ENCODE peak calls at places on chromosomes 1 and 21, in four cellular contexts. Q, V, F and J are unnamed samples.

GRCh38 chr1:174964261-174964984 is 35.3 kb upstream of the CACYBP start:
- DNase-seq in Q (no peak), F (no peak), V (no peak), J (no peak)

GRCh38 chr1:232012773-232013386 is 386.3 kb downstream of the DISC1 start:
- DNase-seq in F (no peak), V (no peak), Q (peak; percentile 66), J (peak; percentile 64)

GRCh38 chr1:16112558-16113555 is 39.4 kb upstream of the FAM131C start:
- DNase-seq in Q (no peak), F (peak; percentile 62), V (no peak), J (peak; percentile 78)

GRCh38 chr1:109891930-109892329 is 18.7 kb upstream of the CSF1 start:
- DNase-seq in Q (no peak), F (no peak), V (no peak), J (no peak)

GRCh38 chr1:156499194-156499702 is 1.3 kb downstream of the MEF2D start:
- DNase-seq in F (peak; percentile 55), Q (no peak), V (no peak), J (no peak)

GRCh38 chr1:2049517-2050481 is at the start of gene PRKCZ:
- DNase-seq in Q (peak; percentile 29), V (no peak), F (peak; percentile 97), J (peak; percentile 96)

GRCh38 chr21:25485914-25486313 is 121.4 kb downstream of the MRPL39 start:
- DNase-seq in V (no peak), Q (no peak), F (no peak), J (no peak)

GRCh38 chr1:23417570-23417969 is 7.0 kb downstream of the TCEA3 start:
- DNase-seq in F (no peak), Q (no peak), V (no peak), J (no peak)

GRCh38 chr1:75074719-75075395 is 59.3 kb upstream of the LHX8 start:
- DNase-seq in F (peak; percentile 25), Q (no peak), V (no peak), J (no peak)

GRCh38 chr1:226406401-226406881 is 1.5 kb downstream of the PARP1 start:
- DNase-seq in V (no peak), F (peak; percentile 6), Q (no peak), J (no peak)

GRCh38 chr1:19620786-19621185 is 23.3 kb upstream of the NBL1 start:
- DNase-seq in V (no peak), F (no peak), Q (no peak), J (no peak)